ENCODE peak calls at places on chromosomes 1 and 21, in five cellular contexts. P, K, X, W and J are unnamed samples.
A peak's percentile ranks its signal among the peaks of the same experiment; 100 is the strongest.

GRCh38 chr1:231990388-231990787 is 363.8 kb downstream of the DISC1 start:
- DNase-seq in P (no peak), K (no peak), X (no peak), W (no peak), J (no peak)

GRCh38 chr1:156251527-156251926 is 3.7 kb upstream of the PAQR6 start:
- DNase-seq in P (no peak), K (no peak), X (no peak), W (no peak), J (no peak)

GRCh38 chr1:178385662-178386061 is 111.1 kb downstream of the CLEC20A start:
- DNase-seq in P (no peak), K (no peak), X (no peak), W (no peak), J (no peak)

GRCh38 chr1:159646687-159647086 is 59.1 kb downstream of the APCS start:
- DNase-seq in P (no peak), K (no peak), X (no peak), W (no peak), J (no peak)

GRCh38 chr1:205610036-205610435 is 21.8 kb downstream of the ELK4 start:
- DNase-seq in P (no peak), K (peak; percentile 24), X (no peak), W (no peak), J (no peak)

GRCh38 chr1:148264374-148265276 is 112.5 kb upstream of the NBPF11 start:
- DNase-seq in P (peak; percentile 94), K (peak; percentile 95), X (no peak), W (peak; percentile 90), J (no peak)

GRCh38 chr1:4058122-4058521 is 158.1 kb upstream of the C1orf174 start:
- DNase-seq in P (no peak), K (no peak), X (no peak), W (no peak), J (no peak)

GRCh38 chr1:47941609-47942237 is 55.5 kb downstream of the TRABD2B start:
- DNase-seq in P (no peak), K (no peak), X (peak; percentile 43), W (no peak), J (no peak)

GRCh38 chr21:33394260-33394659 is 9.0 kb upstream of the IFNGR2 start:
- DNase-seq in P (no peak), K (no peak), X (no peak), W (no peak), J (no peak)

GRCh38 chr1:76802094-76802493 is 65.2 kb upstream of the ST6GALNAC5 start:
- DNase-seq in P (no peak), K (no peak), X (no peak), W (no peak), J (no peak)

GRCh38 chr1:176575991-176576390 is 113.0 kb downstream of the PAPPA2 start:
- DNase-seq in P (no peak), K (no peak), X (no peak), W (no peak), J (no peak)

GRCh38 chr1:72137665-72138064 is 144.7 kb downstream of the NEGR1 start:
- DNase-seq in P (no peak), K (no peak), X (no peak), W (no peak), J (no peak)

GRCh38 chr1:84365225-84366221 is 32.8 kb upstream of the DNASE2B start:
- DNase-seq in P (peak; percentile 99), K (no peak), X (peak; percentile 44), W (peak; percentile 68), J (no peak)

GRCh38 chr1:5975133-5975880 is 16.9 kb downstream of the NPHP4 start:
- DNase-seq in P (no peak), K (peak; percentile 67), X (peak; percentile 49), W (peak; percentile 29), J (no peak)

GRCh38 chr1:30722175-30722537 is 1.2 kb downstream of the MATN1 start:
- DNase-seq in P (no peak), K (no peak), X (no peak), W (no peak), J (no peak)

GRCh38 chr1:45767035-45767434 is 16.6 kb upstream of the IPP start:
- DNase-seq in P (no peak), K (no peak), X (no peak), W (no peak), J (no peak)

GRCh38 chr1:61952675-61953074 is 210.4 kb downstream of the PATJ start:
- DNase-seq in P (no peak), K (no peak), X (no peak), W (no peak), J (no peak)
- H3K27ac ChIP-seq in P (no peak overlapping the region), K (peak overlapping the region; percentile 94), X (no peak overlapping the region), W (no peak overlapping the region), J (peak overlapping the region; percentile 35)

GRCh38 chr1:173660306-173660705 is 9.3 kb downstream of the ANKRD45 start:
- DNase-seq in P (no peak), K (no peak), X (no peak), W (no peak), J (no peak)
- TF ChIP-seq EZH2 in P (no peak), K (no peak), X (no peak), W (no peak), J (no peak)

GRCh38 chr1:1890506-1891348 is at the start of gene GNB1:
- DNase-seq in P (peak; percentile 72), K (peak; percentile 87), X (peak; percentile 70), W (peak; percentile 97), J (no peak)
- TF ChIP-seq POLR2AphosphoS5 in P (peak; percentile 77), K (peak; percentile 37), X (peak; percentile 27), W (peak; percentile 69), J (peak; percentile 62)

GRCh38 chr1:151340870-151341754 is 5.9 kb downstream of the RFX5 start:
- DNase-seq in P (peak; percentile 75), K (peak; percentile 98), X (peak; percentile 85), W (peak; percentile 89), J (no peak)
- H3K27ac ChIP-seq in P (peak overlapping the region; percentile 12), K (peak overlapping the region; percentile 48), X (no peak overlapping the region), W (peak overlapping the region; percentile 20), J (peak overlapping the region; percentile 17)

GRCh38 chr1:218164111-218164929 is 120.8 kb upstream of the RRP15 start:
- DNase-seq in P (no peak), K (peak; percentile 92), X (peak; percentile 18), W (no peak), J (no peak)
- TF ChIP-seq EZH2 in P (no peak), K (peak; percentile 16), X (peak; percentile 70), W (no peak), J (peak; percentile 31)

DNA sequence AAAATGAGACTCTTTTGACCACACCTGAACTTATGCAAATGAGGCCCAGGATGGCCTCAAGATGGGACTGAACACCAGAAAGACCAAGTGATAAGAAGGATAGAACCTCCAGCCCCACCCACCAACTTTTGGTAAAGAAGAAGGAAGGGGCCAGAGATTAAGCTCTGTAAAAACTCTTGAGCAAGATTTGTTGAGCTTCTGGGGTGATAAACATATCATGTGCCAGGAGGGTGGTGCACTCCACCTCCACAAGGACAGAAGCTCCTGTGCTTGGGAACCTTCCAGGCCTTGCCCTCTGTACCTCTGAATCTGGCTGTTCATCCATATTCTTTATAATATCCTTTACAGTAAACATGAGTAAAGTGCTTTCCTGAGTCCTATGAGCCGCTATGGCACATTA is 5.3 kb downstream of the RSPH1 start:
- DNase-seq in P (no peak), K (no peak), X (no peak), W (no peak), J (no peak)
- TF ChIP-seq POLR2AphosphoS5 in P (no peak), K (no peak), X (no peak), W (no peak), J (no peak)